ENCODE peak calls at places on chromosome 18, in five cellular contexts. One of them, this sample, is unnamed.
A peak's percentile ranks its signal among the peaks of the same experiment; 100 is the strongest.

GRCh38 chr18:36201765-36202164 is 14.5 kb downstream of the MOCOS start:
- DNase-seq in HCT116: no peak
- DNase-seq in endothelial cell of umbilical vein: no peak
- DNase-seq in GM23248: no peak
- DNase-seq in keratinocyte: no peak
- DNase-seq in this sample: no peak

GRCh38 chr18:941331-941730 is 36.7 kb downstream of the ADCYAP1 start:
- DNase-seq in HCT116: no peak
- DNase-seq in endothelial cell of umbilical vein: no peak
- DNase-seq in GM23248: no peak
- DNase-seq in keratinocyte: no peak
- DNase-seq in this sample: no peak

GRCh38 chr18:55079481-55080350 is 120.5 kb upstream of the CCDC68 start:
- DNase-seq in HCT116: no peak
- DNase-seq in GM23248: no peak
- DNase-seq in endothelial cell of umbilical vein: no peak
- DNase-seq in keratinocyte: no peak
- DNase-seq in this sample: no peak

GRCh38 chr18:69109686-69110085 is 291.0 kb upstream of the DOK6 start:
- DNase-seq in HCT116: no peak
- DNase-seq in endothelial cell of umbilical vein: no peak
- DNase-seq in GM23248: peak; percentile 60
- DNase-seq in keratinocyte: no peak
- DNase-seq in this sample: no peak

GRCh38 chr18:49055787-49056186 is 105.0 kb upstream of the SMAD7 start:
- DNase-seq in HCT116: no peak
- DNase-seq in endothelial cell of umbilical vein: peak; percentile 36
- DNase-seq in keratinocyte: no peak
- DNase-seq in GM23248: peak; percentile 88
- DNase-seq in this sample: peak; percentile 5

GRCh38 chr18:46152436-46152807 is 48.2 kb downstream of the HAUS1 start:
- DNase-seq in GM23248: peak; percentile 94
- DNase-seq in HCT116: no peak
- DNase-seq in keratinocyte: peak; percentile 46
- DNase-seq in endothelial cell of umbilical vein: no peak
- DNase-seq in this sample: peak; percentile 71

GRCh38 chr18:50716902-50717301 is 102.9 kb downstream of the MRO start:
- DNase-seq in keratinocyte: no peak
- DNase-seq in GM23248: peak; percentile 17
- DNase-seq in HCT116: no peak
- DNase-seq in endothelial cell of umbilical vein: no peak
- DNase-seq in this sample: no peak

GRCh38 chr18:10051877-10052631 is 138.2 kb downstream of the VAPA start:
- DNase-seq in keratinocyte: no peak
- DNase-seq in HCT116: no peak
- DNase-seq in GM23248: peak; percentile 78
- DNase-seq in endothelial cell of umbilical vein: peak; percentile 78
- DNase-seq in this sample: no peak

GRCh38 chr18:38025433-38026038 is 459.9 kb upstream of the CELF4 start:
- DNase-seq in HCT116: no peak
- DNase-seq in keratinocyte: no peak
- DNase-seq in endothelial cell of umbilical vein: no peak
- DNase-seq in GM23248: no peak
- DNase-seq in this sample: peak; percentile 1

GRCh38 chr18:63534615-63535014 is 7.6 kb upstream of the SERPINB12 start:
- DNase-seq in GM23248: no peak
- DNase-seq in HCT116: no peak
- DNase-seq in endothelial cell of umbilical vein: no peak
- DNase-seq in keratinocyte: no peak
- DNase-seq in this sample: no peak

GRCh38 chr18:49960376-49960775 is 147.0 kb upstream of the ACAA2 start:
- DNase-seq in HCT116: no peak
- DNase-seq in keratinocyte: no peak
- DNase-seq in GM23248: no peak
- DNase-seq in endothelial cell of umbilical vein: no peak
- DNase-seq in this sample: no peak

GRCh38 chr18:48780151-48781001 is 170.4 kb downstream of the SMAD7 start:
- DNase-seq in HCT116: no peak
- DNase-seq in endothelial cell of umbilical vein: peak; percentile 40
- DNase-seq in GM23248: peak; percentile 69
- DNase-seq in keratinocyte: no peak
- DNase-seq in this sample: no peak

GRCh38 chr18:75679347-75679746 is 251.8 kb upstream of the SMIM21 start:
- DNase-seq in endothelial cell of umbilical vein: no peak
- DNase-seq in HCT116: no peak
- DNase-seq in GM23248: no peak
- DNase-seq in keratinocyte: no peak
- DNase-seq in this sample: no peak

GRCh38 chr18:56696966-56697365 is 45.8 kb downstream of the WDR7 start:
- DNase-seq in endothelial cell of umbilical vein: no peak
- DNase-seq in HCT116: no peak
- DNase-seq in GM23248: peak; percentile 34
- DNase-seq in keratinocyte: peak; percentile 19
- DNase-seq in this sample: peak; percentile 75

GRCh38 chr18:69895081-69896047 is 52.3 kb downstream of the CD226 start:
- DNase-seq in HCT116: no peak
- DNase-seq in endothelial cell of umbilical vein: no peak
- DNase-seq in GM23248: no peak
- DNase-seq in keratinocyte: no peak
- DNase-seq in this sample: no peak

GRCh38 chr18:54357082-54357659 is 487 bp downstream of the STARD6 start:
- DNase-seq in endothelial cell of umbilical vein: peak; percentile 6
- DNase-seq in keratinocyte: no peak
- DNase-seq in HCT116: no peak
- DNase-seq in GM23248: no peak
- DNase-seq in this sample: no peak

GRCh38 chr18:49949991-49950395 is 136.7 kb upstream of the ACAA2 start:
- DNase-seq in GM23248: no peak
- DNase-seq in endothelial cell of umbilical vein: no peak
- DNase-seq in HCT116: no peak
- DNase-seq in keratinocyte: no peak
- DNase-seq in this sample: no peak

GRCh38 chr18:33833847-33834246 is 255.8 kb downstream of the ASXL3 start:
- DNase-seq in GM23248: no peak
- DNase-seq in endothelial cell of umbilical vein: no peak
- DNase-seq in HCT116: no peak
- DNase-seq in keratinocyte: no peak
- DNase-seq in this sample: no peak

GRCh38 chr18:6928359-6928758 is 189.2 kb downstream of the LAMA1 start:
- DNase-seq in HCT116: no peak
- DNase-seq in GM23248: no peak
- DNase-seq in endothelial cell of umbilical vein: no peak
- DNase-seq in keratinocyte: no peak
- DNase-seq in this sample: no peak

GRCh38 chr18:27707201-27707600 is 469.7 kb downstream of the CDH2 start:
- DNase-seq in keratinocyte: no peak
- DNase-seq in GM23248: peak; percentile 5
- DNase-seq in HCT116: no peak
- DNase-seq in endothelial cell of umbilical vein: no peak
- DNase-seq in this sample: peak; percentile 8

GRCh38 chr18:75162467-75162866 is 46.5 kb downstream of the PTGR3 start:
- DNase-seq in HCT116: no peak
- DNase-seq in endothelial cell of umbilical vein: no peak
- DNase-seq in GM23248: peak; percentile 54
- DNase-seq in keratinocyte: no peak
- DNase-seq in this sample: peak; percentile 57

GRCh38 chr18:5197032-5197434 is at the start of gene AKAIN1:
- DNase-seq in HCT116: no peak
- DNase-seq in GM23248: peak; percentile 65
- DNase-seq in keratinocyte: no peak
- DNase-seq in endothelial cell of umbilical vein: peak; percentile 31
- DNase-seq in this sample: no peak
- TF ChIP-seq EZH2 in HCT116: no peak
- TF ChIP-seq EZH2 in GM23248: no peak
- TF ChIP-seq EZH2 in keratinocyte: no peak
- TF ChIP-seq EZH2 in endothelial cell of umbilical vein: peak; percentile 66
- TF ChIP-seq EZH2 in this sample: no peak

DNA sequence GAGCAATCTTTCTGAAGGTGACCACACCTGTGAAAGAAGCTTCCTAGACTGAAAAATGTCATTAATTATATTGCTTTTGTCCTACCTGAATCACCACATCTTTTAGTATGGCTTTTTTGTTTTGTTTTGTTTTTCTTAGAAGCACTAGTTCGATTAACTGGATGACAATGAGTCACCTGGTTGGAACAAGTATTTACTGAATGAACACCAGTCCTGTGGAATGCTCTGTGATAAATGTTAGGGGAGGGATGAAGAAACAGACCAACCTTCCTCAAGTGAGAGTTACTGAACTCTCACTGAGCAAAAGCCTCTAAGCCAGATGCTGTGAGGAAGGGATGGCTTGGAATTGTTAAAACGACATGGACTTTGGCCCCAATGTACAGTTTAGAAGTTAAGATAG is 26.8 kb upstream of the DCC start:
- DNase-seq in GM23248: no peak
- DNase-seq in keratinocyte: no peak
- DNase-seq in HCT116: no peak
- DNase-seq in endothelial cell of umbilical vein: no peak
- DNase-seq in this sample: peak; percentile 14
- TF ChIP-seq EZH2 in GM23248: no peak
- TF ChIP-seq EZH2 in keratinocyte: no peak
- TF ChIP-seq EZH2 in HCT116: no peak
- TF ChIP-seq EZH2 in endothelial cell of umbilical vein: no peak
- TF ChIP-seq EZH2 in this sample: no peak

DNA sequence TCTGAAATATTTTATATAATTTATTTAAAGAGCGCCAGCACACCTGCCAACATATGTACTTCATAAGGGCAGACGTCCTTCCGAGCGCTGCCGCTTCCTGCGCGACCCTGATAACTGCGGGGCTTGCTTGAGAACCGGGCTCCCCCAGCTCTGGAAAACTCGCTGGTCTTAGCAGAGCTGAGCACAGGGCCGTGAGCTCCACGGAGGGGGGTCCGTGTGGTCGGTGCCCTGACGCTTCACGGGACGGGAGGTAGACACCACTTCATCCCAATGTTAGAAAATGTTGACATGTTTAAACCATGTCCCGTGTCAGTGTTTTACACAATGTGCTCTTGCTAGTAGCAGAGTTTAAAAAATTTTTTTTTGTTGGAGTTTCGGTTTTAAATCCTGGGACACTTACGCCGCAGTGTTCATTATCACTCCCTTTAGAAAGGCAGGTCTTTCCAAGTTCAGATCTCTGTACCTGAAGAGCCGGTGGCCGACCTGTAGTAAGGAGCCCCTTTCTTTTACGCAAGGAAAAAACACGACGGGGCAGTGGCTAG is 1.6 kb downstream of the NFATC1 start:
- DNase-seq in GM23248: no peak
- DNase-seq in HCT116: no peak
- DNase-seq in endothelial cell of umbilical vein: peak; percentile 57
- DNase-seq in keratinocyte: no peak
- DNase-seq in this sample: no peak
- TF ChIP-seq EZH2 in GM23248: no peak
- TF ChIP-seq EZH2 in HCT116: no peak
- TF ChIP-seq EZH2 in endothelial cell of umbilical vein: no peak
- TF ChIP-seq EZH2 in keratinocyte: no peak
- TF ChIP-seq EZH2 in this sample: no peak

GRCh38 chr18:42258301-42258965 is 303.4 kb downstream of the PIK3C3 start:
- DNase-seq in keratinocyte: no peak
- DNase-seq in GM23248: no peak
- DNase-seq in HCT116: no peak
- DNase-seq in endothelial cell of umbilical vein: no peak
- DNase-seq in this sample: no peak
- TF ChIP-seq EZH2 in keratinocyte: no peak
- TF ChIP-seq EZH2 in GM23248: no peak
- TF ChIP-seq EZH2 in HCT116: no peak
- TF ChIP-seq EZH2 in endothelial cell of umbilical vein: no peak
- TF ChIP-seq EZH2 in this sample: no peak

GRCh38 chr18:44789704-44790103 is 109.0 kb downstream of the SETBP1 start:
- DNase-seq in endothelial cell of umbilical vein: peak; percentile 28
- DNase-seq in GM23248: peak; percentile 56
- DNase-seq in HCT116: no peak
- DNase-seq in keratinocyte: peak; percentile 42
- DNase-seq in this sample: no peak

GRCh38 chr18:44786257-44786656 is 105.6 kb downstream of the SETBP1 start:
- DNase-seq in GM23248: no peak
- DNase-seq in endothelial cell of umbilical vein: no peak
- DNase-seq in keratinocyte: no peak
- DNase-seq in HCT116: no peak
- DNase-seq in this sample: no peak

GRCh38 chr18:44790860-44791259 is 110.2 kb downstream of the SETBP1 start:
- DNase-seq in HCT116: no peak
- DNase-seq in GM23248: no peak
- DNase-seq in endothelial cell of umbilical vein: no peak
- DNase-seq in keratinocyte: no peak
- DNase-seq in this sample: no peak

GRCh38 chr18:44786697-44787096 is 106.0 kb downstream of the SETBP1 start:
- DNase-seq in GM23248: no peak
- DNase-seq in HCT116: no peak
- DNase-seq in keratinocyte: no peak
- DNase-seq in endothelial cell of umbilical vein: no peak
- DNase-seq in this sample: no peak

GRCh38 chr18:44788334-44788733 is 107.6 kb downstream of the SETBP1 start:
- DNase-seq in HCT116: no peak
- DNase-seq in GM23248: no peak
- DNase-seq in endothelial cell of umbilical vein: no peak
- DNase-seq in keratinocyte: no peak
- DNase-seq in this sample: no peak
- TF ChIP-seq EZH2 in HCT116: no peak
- TF ChIP-seq EZH2 in GM23248: no peak
- TF ChIP-seq EZH2 in endothelial cell of umbilical vein: no peak
- TF ChIP-seq EZH2 in keratinocyte: no peak
- TF ChIP-seq EZH2 in this sample: no peak

DNA sequence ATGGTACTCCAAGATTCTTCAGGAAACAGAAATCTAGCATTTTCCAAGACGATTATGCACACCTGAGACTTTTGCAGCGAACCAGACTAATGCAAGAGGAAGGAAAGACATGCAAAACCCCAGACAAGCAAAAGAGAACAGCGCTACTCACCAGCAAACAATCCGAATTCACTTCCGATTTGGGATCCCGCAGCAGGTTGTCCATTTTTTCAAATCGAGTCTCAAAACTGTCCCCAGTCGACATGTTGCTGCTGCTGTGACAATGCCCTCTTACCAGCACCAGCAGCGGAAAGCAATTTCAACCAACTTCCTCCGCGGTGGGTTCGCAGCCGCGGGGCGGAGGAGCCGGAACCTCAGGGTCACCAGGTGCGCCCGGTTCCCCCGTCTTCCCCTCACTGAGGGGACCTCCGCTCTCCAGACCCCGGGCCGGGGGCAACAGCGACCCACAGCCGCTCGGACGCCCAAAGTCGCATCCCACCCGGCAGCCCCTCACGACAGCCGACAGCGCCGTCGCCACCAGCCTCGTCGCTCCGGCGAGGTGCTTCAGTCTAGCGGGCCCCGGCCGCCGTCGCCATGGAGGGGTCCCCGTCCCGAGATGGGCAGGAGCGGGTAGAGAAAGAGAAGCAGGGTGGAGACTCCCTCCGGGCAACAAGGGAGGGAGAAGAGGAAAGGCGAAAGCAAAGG is 804 bp downstream of the ROCK1 start:
- DNase-seq in HCT116: no peak
- DNase-seq in GM23248: peak; percentile 55
- DNase-seq in keratinocyte: no peak
- DNase-seq in endothelial cell of umbilical vein: no peak
- DNase-seq in this sample: peak; percentile 41
- TF ChIP-seq EZH2 in HCT116: no peak
- TF ChIP-seq EZH2 in GM23248: no peak
- TF ChIP-seq EZH2 in keratinocyte: no peak
- TF ChIP-seq EZH2 in endothelial cell of umbilical vein: no peak
- TF ChIP-seq EZH2 in this sample: no peak

GRCh38 chr18:62494764-62495163 is 28.1 kb upstream of the ZCCHC2 start:
- DNase-seq in GM23248: peak; percentile 19
- DNase-seq in HCT116: no peak
- DNase-seq in keratinocyte: no peak
- DNase-seq in endothelial cell of umbilical vein: no peak
- DNase-seq in this sample: no peak
- TF ChIP-seq EZH2 in GM23248: no peak
- TF ChIP-seq EZH2 in HCT116: no peak
- TF ChIP-seq EZH2 in keratinocyte: no peak
- TF ChIP-seq EZH2 in endothelial cell of umbilical vein: no peak
- TF ChIP-seq EZH2 in this sample: no peak